ENCODE peak calls at places on chromosomes 4 and X, in eight cellular contexts. G, E, Y, J, M, D, N and K are unnamed samples.

GRCh38 chr4:88003261-88003660 is 4.2 kb upstream of the PKD2 start:
- DNase-seq in G (no peak), E (no peak), Y (no peak), J (no peak), M (no peak), D (no peak), N (no peak), K (no peak)

GRCh38 chr4:106708604-106708876 is 327.6 kb downstream of the DKK2 start:
- DNase-seq in G (no peak), E (peak), Y (no peak), J (no peak), M (no peak), D (no peak), N (no peak), K (no peak)

GRCh38 chr4:112968456-112969159 is 80.8 kb upstream of the ANK2 start:
- DNase-seq in G (no peak), E (no peak), Y (no peak), J (peak), M (no peak), D (no peak), N (no peak), K (no peak)

GRCh38 chr4:3318561-3319021 is 25.8 kb downstream of the RGS12 start:
- DNase-seq in G (no peak), E (no peak), Y (no peak), J (no peak), M (no peak), D (no peak), N (peak), K (no peak)

GRCh38 chr4:83454626-83455025 is 997 bp downstream of the HELQ start:
- DNase-seq in G (no peak), E (no peak), Y (no peak), J (peak), M (no peak), D (no peak), N (no peak), K (no peak)

GRCh38 chr4:118280501-118281218 is 72.1 kb downstream of the PRSS12 start:
- DNase-seq in G (peak), E (no peak), Y (peak), J (peak), M (peak), D (peak), N (peak), K (no peak)

GRCh38 chrX:153554519-153555167 is 37.2 kb downstream of the ATP2B3 start:
- DNase-seq in G (peak), E (no peak), Y (peak), J (peak), M (peak), D (peak), N (no peak), K (peak)

GRCh38 chr4:137705171-137705783 is 173.0 kb upstream of the PCDH18 start:
- DNase-seq in G (no peak), E (peak), Y (no peak), J (peak), M (no peak), D (no peak), N (no peak), K (no peak)

GRCh38 chrX:43641691-43642090 is 14.4 kb upstream of the MAOA start:
- DNase-seq in G (no peak), E (no peak), Y (no peak), J (no peak), M (no peak), D (no peak), N (no peak), K (no peak)

GRCh38 chr4:57291911-57292310 is 181.7 kb upstream of the IGFBP7 start:
- DNase-seq in G (no peak), E (no peak), Y (no peak), J (peak), M (no peak), D (no peak), N (no peak), K (no peak)

GRCh38 chr4:89303177-89303576 is 4.4 kb downstream of the GPRIN3 start:
- DNase-seq in G (peak), E (no peak), Y (no peak), J (no peak), M (peak), D (no peak), N (peak), K (no peak)

GRCh38 chr4:184732126-184732525 is 1.8 kb downstream of the CENPU start:
- DNase-seq in G (no peak), E (no peak), Y (peak), J (peak), M (peak), D (no peak), N (peak), K (no peak)

GRCh38 chr4:138199568-138200235 is 42.4 kb downstream of the SLC7A11 start:
- DNase-seq in G (no peak), E (no peak), Y (peak), J (peak), M (peak), D (no peak), N (peak), K (no peak)

GRCh38 chr4:153393397-153393796 is 48.9 kb downstream of the MND1 start:
- DNase-seq in G (peak), E (no peak), Y (peak), J (peak), M (no peak), D (no peak), N (no peak), K (no peak)

GRCh38 chrX:119512145-119512800 is 44.0 kb downstream of the SLC25A5 start:
- DNase-seq in G (peak), E (no peak), Y (peak), J (peak), M (peak), D (no peak), N (peak), K (peak)

GRCh38 chrX:69268637-69269036 is 103.4 kb upstream of the PJA1 start:
- DNase-seq in G (no peak), E (no peak), Y (peak), J (no peak), M (no peak), D (no peak), N (no peak), K (no peak)

GRCh38 chr4:74504212-74504611 is 59.3 kb downstream of the AREG start:
- DNase-seq in G (no peak), E (no peak), Y (no peak), J (peak), M (no peak), D (no peak), N (no peak), K (no peak)

GRCh38 chrX:1610166-1610565 is 4.7 kb upstream of the ASMT start:
- DNase-seq in G (no peak), E (no peak), Y (no peak), J (no peak), M (no peak), D (no peak), N (no peak), K (no peak)

GRCh38 chrX:139930923-139931645 is 1.8 kb downstream of the ATP11C start:
- DNase-seq in G (no peak), E (no peak), Y (peak), J (peak), M (no peak), D (no peak), N (no peak), K (no peak)

GRCh38 chrX:5733483-5733882 is 495.2 kb downstream of the NLGN4X start:
- DNase-seq in G (no peak), E (no peak), Y (no peak), J (no peak), M (no peak), D (no peak), N (no peak), K (no peak)

GRCh38 chr4:108620933-108621905 is 843 bp downstream of the RPL34 start:
- DNase-seq in G (no peak), E (no peak), Y (no peak), J (peak), M (no peak), D (no peak), N (no peak), K (no peak)

GRCh38 chr4:98688416-98689290 is 30.2 kb upstream of the TSPAN5 start:
- DNase-seq in G (peak), E (no peak), Y (peak), J (peak), M (no peak), D (no peak), N (no peak), K (no peak)

GRCh38 chr4:145589923-145590702 is 29.1 kb upstream of the MMAA start:
- DNase-seq in G (no peak), E (no peak), Y (peak), J (peak), M (no peak), D (no peak), N (no peak), K (no peak)

GRCh38 chr4:152166567-152166966 is 369.3 kb downstream of the FBXW7 start:
- DNase-seq in G (no peak), E (no peak), Y (no peak), J (peak), M (no peak), D (no peak), N (no peak), K (no peak)

GRCh38 chr4:24824720-24825119 is 29.3 kb downstream of the SOD3 start:
- DNase-seq in G (no peak), E (no peak), Y (no peak), J (no peak), M (no peak), D (no peak), N (no peak), K (no peak)

GRCh38 chr4:3199661-3200422 is 49.1 kb upstream of the MSANTD1 start:
- DNase-seq in G (no peak), E (no peak), Y (no peak), J (no peak), M (no peak), D (no peak), N (no peak), K (no peak)

GRCh38 chrX:124829930-124830329 is 483.6 kb downstream of the SH2D1A start:
- DNase-seq in G (no peak), E (no peak), Y (peak), J (no peak), M (no peak), D (no peak), N (no peak), K (no peak)

GRCh38 chr4:90733211-90733610 is 606.0 kb downstream of the CCSER1 start:
- DNase-seq in G (no peak), E (no peak), Y (no peak), J (no peak), M (no peak), D (no peak), N (no peak), K (no peak)